ENCODE peak calls at places on chromosomes 7 and 10, in six cellular contexts. Y is spleen; R is psoas muscle; U is IMR-90; Z is astrocyte of the spinal cord; K is CD8-positive, alpha-beta T cell. P is an unnamed sample.

GRCh38 chr10:97822261-97822687 is 27.4 kb upstream of the GOLGA7B start:
- DNase-seq in Y (no peak), R (peak), U (no peak), Z (no peak), K (no peak), P (no peak)

GRCh38 chr7:135853499-135853898 is 104.9 kb upstream of the FAM180A start:
- DNase-seq in Y (no peak), R (no peak), U (no peak), Z (peak), K (no peak), P (peak)

GRCh38 chr7:40883826-40884225 is 749.0 kb downstream of the SUGCT start:
- DNase-seq in Y (no peak), R (no peak), U (no peak), Z (peak), K (no peak), P (no peak)

GRCh38 chr10:947051-947450 is 15.5 kb upstream of the LARP4B start:
- DNase-seq in Y (no peak), R (no peak), U (no peak), Z (no peak), K (no peak), P (no peak)

GRCh38 chr7:137636376-137636775 is 210.4 kb downstream of the DGKI start:
- DNase-seq in Y (no peak), R (no peak), U (peak), Z (no peak), K (no peak), P (peak)

GRCh38 chr7:88942815-88943501 is 147.4 kb upstream of the TEX47 start:
- DNase-seq in Y (no peak), R (no peak), U (no peak), Z (no peak), K (no peak), P (no peak)

GRCh38 chr10:3714957-3715356 is 70.1 kb downstream of the KLF6 start:
- DNase-seq in Y (no peak), R (no peak), U (no peak), Z (no peak), K (no peak), P (no peak)

GRCh38 chr10:67779455-67780205 is 58.4 kb downstream of the DNAJC12 start:
- DNase-seq in Y (no peak), R (no peak), U (peak), Z (peak), K (peak), P (peak)

GRCh38 chr7:151899513-151900360 is 22.8 kb upstream of the PRKAG2 start:
- DNase-seq in Y (no peak), R (no peak), U (no peak), Z (no peak), K (no peak), P (no peak)

GRCh38 chr10:97584798-97585438 is 729 bp downstream of the HOGA1 start:
- DNase-seq in Y (peak), R (peak), U (no peak), Z (no peak), K (no peak), P (no peak)

GRCh38 chr7:102077081-102077480 is 209.6 kb upstream of the SH2B2 start:
- DNase-seq in Y (no peak), R (no peak), U (no peak), Z (no peak), K (no peak), P (no peak)

GRCh38 chr7:17142831-17143541 is 155.5 kb upstream of the AHR start:
- DNase-seq in Y (no peak), R (no peak), U (peak), Z (peak), K (no peak), P (peak)

GRCh38 chr10:73910764-73911552 is at the start of gene PLAU:
- DNase-seq in Y (peak), R (peak), U (peak), Z (peak), K (peak), P (peak)

GRCh38 chr7:47093254-47093798 is 488.6 kb downstream of the TNS3 start:
- DNase-seq in Y (no peak), R (no peak), U (peak), Z (peak), K (no peak), P (no peak)

GRCh38 chr10:132377326-132377725 is 19.7 kb upstream of the PWWP2B start:
- DNase-seq in Y (peak), R (no peak), U (no peak), Z (no peak), K (no peak), P (no peak)

GRCh38 chr7:84200859-84201258 is 6.3 kb upstream of the SEMA3A start:
- DNase-seq in Y (no peak), R (no peak), U (peak), Z (peak), K (no peak), P (no peak)

GRCh38 chr10:48768451-48768766 is 83.7 kb downstream of the WDFY4 start:
- DNase-seq in Y (no peak), R (no peak), U (no peak), Z (no peak), K (no peak), P (no peak)

GRCh38 chr10:124125305-124126116 is 32.1 kb upstream of the CHST15 start:
- DNase-seq in Y (no peak), R (no peak), U (no peak), Z (no peak), K (no peak), P (no peak)

GRCh38 chr7:20745716-20746115 is 41.0 kb downstream of the SP8 start:
- DNase-seq in Y (no peak), R (no peak), U (no peak), Z (no peak), K (no peak), P (no peak)

GRCh38 chr7:55550010-55550409 is 22.3 kb downstream of the VOPP1 start:
- DNase-seq in Y (no peak), R (no peak), U (no peak), Z (no peak), K (no peak), P (no peak)

DNA sequence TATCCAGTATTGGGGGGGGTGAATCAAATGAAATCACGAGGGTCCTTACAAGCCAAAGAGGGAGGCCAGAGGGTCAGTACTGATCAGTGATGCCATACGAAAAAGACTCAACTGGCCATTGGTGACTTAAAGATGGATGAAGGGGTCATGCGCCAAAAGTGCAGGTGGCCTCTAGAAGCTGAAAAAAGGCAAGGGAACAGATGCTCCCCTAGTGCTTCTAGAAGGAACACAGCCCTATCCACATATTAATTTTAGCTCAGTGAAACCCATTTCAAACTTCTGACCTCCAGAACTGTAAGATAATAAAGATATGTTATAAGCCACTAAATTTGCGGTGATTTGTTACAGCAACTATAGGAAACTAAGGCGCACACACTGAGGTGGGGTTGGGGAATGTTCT is 62.5 kb downstream of the ABI1 start:
- DNase-seq in Y (no peak), R (no peak), U (no peak), Z (no peak), K (no peak), P (no peak)
- H3K4me3 ChIP-seq in Y (no peak), R (no peak), U (no peak), Z (no peak), K (no peak), P (no peak)

DNA sequence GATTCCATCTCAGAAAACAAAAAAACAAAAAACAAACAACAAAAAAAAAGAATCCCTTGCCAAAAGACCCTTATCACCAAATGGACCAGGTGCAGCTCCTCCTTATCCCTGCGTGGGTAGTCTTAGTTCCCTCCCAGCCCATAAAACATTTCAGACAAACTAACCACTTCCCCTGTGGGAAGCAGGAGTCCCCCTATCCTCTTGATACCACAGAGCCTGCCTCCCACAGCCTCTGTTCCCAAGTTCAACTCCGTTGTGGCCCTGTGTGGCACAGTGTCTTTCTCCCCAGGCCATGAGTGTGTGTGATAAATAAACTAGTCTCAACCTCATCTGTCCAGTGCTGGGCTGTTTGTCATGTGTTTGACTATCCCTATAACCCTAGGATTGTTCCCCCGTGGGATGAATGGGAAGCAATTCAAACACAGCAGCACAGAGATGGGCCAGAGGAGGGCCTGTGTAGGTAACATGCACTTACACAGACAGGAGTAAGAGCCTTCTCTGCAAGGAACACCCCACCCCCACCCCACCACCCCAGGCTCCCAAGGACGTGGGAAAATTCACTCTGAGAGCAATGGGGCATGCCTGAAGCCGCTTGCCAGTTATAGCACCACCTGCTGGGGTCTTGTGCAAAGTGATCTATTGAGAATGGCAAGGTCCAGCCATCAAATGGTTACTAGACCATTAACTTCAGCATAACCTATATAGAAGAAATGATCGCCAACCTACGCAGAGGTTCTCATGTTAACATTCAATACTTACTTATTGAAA is 147.1 kb upstream of the GHITM start:
- DNase-seq in Y (no peak), R (no peak), U (no peak), Z (no peak), K (no peak), P (no peak)
- TF ChIP-seq CTCF in Y (peak), R (no peak), U (peak), Z (peak), K (no peak), P (peak)

GRCh38 chr10:6492896-6493295 is 87.2 kb downstream of the PRKCQ start:
- DNase-seq in Y (no peak), R (no peak), U (no peak), Z (no peak), K (no peak), P (no peak)
- H3K4me3 ChIP-seq in Y (peak), R (no peak), U (no peak), Z (no peak), K (no peak), P (no peak)

DNA sequence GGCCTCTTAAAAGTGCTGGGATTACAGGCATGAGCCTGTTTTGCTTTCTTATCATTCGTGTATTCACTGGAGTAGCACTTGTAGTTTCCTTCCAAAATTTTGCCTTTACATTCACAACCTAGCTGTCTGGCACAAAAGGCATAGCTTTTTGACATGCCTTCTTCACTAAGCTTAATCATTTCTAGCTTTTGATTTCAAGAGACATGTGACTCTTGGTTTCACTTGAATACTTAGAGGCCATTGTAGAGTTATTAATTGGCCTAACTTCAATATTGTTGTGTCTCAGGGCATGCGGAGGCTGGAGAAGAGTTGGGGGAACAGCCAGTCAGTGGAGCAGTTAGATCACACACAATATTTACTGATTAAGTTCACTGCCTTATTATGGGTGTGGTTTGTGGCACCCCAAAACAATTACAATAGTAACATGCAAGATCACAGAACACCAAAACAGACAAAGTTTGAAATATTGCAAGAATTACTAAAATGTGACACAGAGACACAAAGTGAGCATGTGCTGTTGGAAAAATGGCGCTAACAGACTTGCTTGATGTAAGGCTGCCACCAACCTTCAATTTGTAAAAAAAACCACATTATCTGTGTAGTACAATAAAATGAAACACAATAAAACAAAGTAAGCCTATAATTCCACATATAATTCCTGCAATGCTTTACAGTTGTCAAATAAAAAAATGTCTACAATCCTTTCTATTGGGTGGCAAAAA is 43.1 kb downstream of the BRAF start:
- DNase-seq in Y (no peak), R (no peak), U (no peak), Z (no peak), K (no peak), P (no peak)
- TF ChIP-seq CTCF in Y (no peak), R (no peak), U (no peak), Z (no peak), K (no peak), P (no peak)

GRCh38 chr10:16518822-16519221 is 2.9 kb downstream of the C1QL3 start:
- DNase-seq in Y (no peak), R (no peak), U (no peak), Z (no peak), K (no peak), P (no peak)
- H3K4me3 ChIP-seq in Y (no peak), R (no peak), U (no peak), Z (no peak), K (no peak), P (no peak)

DNA sequence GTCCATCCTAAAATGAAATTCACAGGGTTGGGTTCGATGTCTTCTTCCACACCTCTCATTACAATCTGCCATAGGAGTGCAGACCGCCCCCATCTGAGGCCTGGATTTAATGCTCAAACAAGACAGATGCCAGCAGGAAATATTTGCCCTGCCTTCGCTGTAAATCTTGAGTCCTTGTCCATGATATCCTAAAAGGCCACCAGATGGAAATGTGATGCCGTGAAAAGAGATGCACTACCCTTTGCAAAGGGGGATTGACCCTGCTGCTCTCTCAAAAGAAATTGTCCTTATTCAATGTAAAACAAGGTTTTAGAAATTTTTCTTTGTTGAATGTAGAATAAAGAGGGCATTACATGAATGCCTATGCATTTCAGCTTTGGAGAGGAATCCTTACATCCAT is 37.5 kb downstream of the AGAP4 start:
- DNase-seq in Y (no peak), R (no peak), U (peak), Z (no peak), K (no peak), P (peak)
- TF ChIP-seq CTCF in Y (no peak), R (no peak), U (peak), Z (no peak), K (no peak), P (no peak)